ENCODE peak calls at places on chromosomes 16 and 17, in eight cellular contexts. One of them, this sample, is unnamed.

GRCh38 chr16:66260522-66261290 is 105.8 kb upstream of the CDH5 start:
- DNase-seq in spleen: no peak
- DNase-seq in tibial artery: no peak
- DNase-seq in pancreas: no peak
- DNase-seq in Panc1: no peak
- DNase-seq in RWPE1: no peak
- DNase-seq in A549: no peak
- DNase-seq in ovary: no peak
- DNase-seq in this sample: no peak

GRCh38 chr17:55332296-55333041 is 67.7 kb downstream of the HLF start:
- DNase-seq in spleen: no peak
- DNase-seq in tibial artery: no peak
- DNase-seq in pancreas: no peak
- DNase-seq in Panc1: no peak
- DNase-seq in RWPE1: no peak
- DNase-seq in A549: no peak
- DNase-seq in ovary: no peak
- DNase-seq in this sample: no peak

GRCh38 chr17:21242026-21242700 is 11.0 kb downstream of the NATD1 start:
- DNase-seq in spleen: no peak
- DNase-seq in tibial artery: no peak
- DNase-seq in pancreas: no peak
- DNase-seq in Panc1: no peak
- DNase-seq in RWPE1: no peak
- DNase-seq in A549: no peak
- DNase-seq in ovary: no peak
- DNase-seq in this sample: no peak

GRCh38 chr17:13609953-13610352 is 8.2 kb upstream of the HS3ST3A1 start:
- DNase-seq in spleen: no peak
- DNase-seq in tibial artery: no peak
- DNase-seq in pancreas: no peak
- DNase-seq in Panc1: no peak
- DNase-seq in RWPE1: no peak
- DNase-seq in A549: no peak
- DNase-seq in ovary: no peak
- DNase-seq in this sample: no peak

GRCh38 chr16:66295761-66296546 is 70.5 kb upstream of the CDH5 start:
- DNase-seq in spleen: peak
- DNase-seq in tibial artery: no peak
- DNase-seq in pancreas: no peak
- DNase-seq in Panc1: no peak
- DNase-seq in RWPE1: no peak
- DNase-seq in A549: no peak
- DNase-seq in ovary: no peak
- DNase-seq in this sample: no peak

GRCh38 chr17:6498798-6499540 is 54.7 kb downstream of the PIMREG start:
- DNase-seq in spleen: peak
- DNase-seq in tibial artery: peak
- DNase-seq in pancreas: no peak
- DNase-seq in Panc1: no peak
- DNase-seq in RWPE1: no peak
- DNase-seq in A549: no peak
- DNase-seq in ovary: no peak
- DNase-seq in this sample: no peak

GRCh38 chr17:50273654-50274040 is 619 bp upstream of the TMEM92 start:
- DNase-seq in spleen: peak
- DNase-seq in tibial artery: peak
- DNase-seq in pancreas: no peak
- DNase-seq in Panc1: no peak
- DNase-seq in RWPE1: no peak
- DNase-seq in A549: no peak
- DNase-seq in ovary: peak
- DNase-seq in this sample: no peak

GRCh38 chr17:29176500-29177351 is 3.5 kb downstream of the MYO18A start:
- DNase-seq in spleen: peak
- DNase-seq in tibial artery: no peak
- DNase-seq in pancreas: peak
- DNase-seq in Panc1: no peak
- DNase-seq in RWPE1: peak
- DNase-seq in A549: peak
- DNase-seq in ovary: peak
- DNase-seq in this sample: no peak

DNA sequence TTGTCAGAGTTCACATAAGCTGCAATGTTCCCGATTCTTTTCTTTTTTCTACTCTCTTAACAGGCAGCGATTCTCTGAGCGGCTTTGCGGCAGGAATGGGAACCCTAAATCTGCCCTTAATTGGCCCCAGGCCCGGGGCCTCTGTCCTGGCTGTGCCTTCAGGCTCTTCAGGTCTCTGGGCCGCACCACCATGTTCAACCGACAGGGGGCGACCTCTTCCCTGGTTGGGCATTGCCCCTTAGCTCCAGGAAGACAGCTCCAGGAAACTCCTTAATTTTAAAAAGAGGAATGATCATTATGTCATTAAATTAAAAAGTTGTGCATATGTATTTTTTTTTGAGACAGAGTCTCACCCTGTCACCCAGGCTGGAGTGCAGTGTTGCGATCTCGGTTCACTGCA is 20.3 kb downstream of the CACNG5 start:
- DNase-seq in spleen: no peak
- DNase-seq in tibial artery: no peak
- DNase-seq in pancreas: no peak
- DNase-seq in Panc1: no peak
- DNase-seq in RWPE1: no peak
- DNase-seq in A549: no peak
- DNase-seq in ovary: no peak
- DNase-seq in this sample: no peak
- TF ChIP-seq CTCF in spleen: no peak
- TF ChIP-seq CTCF in tibial artery: no peak
- TF ChIP-seq CTCF in pancreas: no peak
- TF ChIP-seq CTCF in Panc1: peak
- TF ChIP-seq CTCF in RWPE1: peak
- TF ChIP-seq CTCF in A549: peak
- TF ChIP-seq CTCF in ovary: no peak
- TF ChIP-seq CTCF in this sample: no peak

GRCh38 chr17:15385305-15385704 is 43.9 kb upstream of the TEKT3 start:
- DNase-seq in spleen: no peak
- DNase-seq in tibial artery: no peak
- DNase-seq in pancreas: no peak
- DNase-seq in Panc1: no peak
- DNase-seq in RWPE1: no peak
- DNase-seq in A549: no peak
- DNase-seq in ovary: no peak
- DNase-seq in this sample: no peak

GRCh38 chr17:15381707-15382106 is 40.3 kb upstream of the TEKT3 start:
- DNase-seq in spleen: no peak
- DNase-seq in tibial artery: no peak
- DNase-seq in pancreas: no peak
- DNase-seq in Panc1: no peak
- DNase-seq in RWPE1: no peak
- DNase-seq in A549: no peak
- DNase-seq in ovary: no peak
- DNase-seq in this sample: no peak

GRCh38 chr17:15386083-15386482 is 44.7 kb upstream of the TEKT3 start:
- DNase-seq in spleen: no peak
- DNase-seq in tibial artery: no peak
- DNase-seq in pancreas: no peak
- DNase-seq in Panc1: no peak
- DNase-seq in RWPE1: no peak
- DNase-seq in A549: no peak
- DNase-seq in ovary: no peak
- DNase-seq in this sample: no peak

GRCh38 chr17:15382866-15383265 is 41.5 kb upstream of the TEKT3 start:
- DNase-seq in spleen: no peak
- DNase-seq in tibial artery: no peak
- DNase-seq in pancreas: no peak
- DNase-seq in Panc1: no peak
- DNase-seq in RWPE1: no peak
- DNase-seq in A549: no peak
- DNase-seq in ovary: no peak
- DNase-seq in this sample: no peak

DNA sequence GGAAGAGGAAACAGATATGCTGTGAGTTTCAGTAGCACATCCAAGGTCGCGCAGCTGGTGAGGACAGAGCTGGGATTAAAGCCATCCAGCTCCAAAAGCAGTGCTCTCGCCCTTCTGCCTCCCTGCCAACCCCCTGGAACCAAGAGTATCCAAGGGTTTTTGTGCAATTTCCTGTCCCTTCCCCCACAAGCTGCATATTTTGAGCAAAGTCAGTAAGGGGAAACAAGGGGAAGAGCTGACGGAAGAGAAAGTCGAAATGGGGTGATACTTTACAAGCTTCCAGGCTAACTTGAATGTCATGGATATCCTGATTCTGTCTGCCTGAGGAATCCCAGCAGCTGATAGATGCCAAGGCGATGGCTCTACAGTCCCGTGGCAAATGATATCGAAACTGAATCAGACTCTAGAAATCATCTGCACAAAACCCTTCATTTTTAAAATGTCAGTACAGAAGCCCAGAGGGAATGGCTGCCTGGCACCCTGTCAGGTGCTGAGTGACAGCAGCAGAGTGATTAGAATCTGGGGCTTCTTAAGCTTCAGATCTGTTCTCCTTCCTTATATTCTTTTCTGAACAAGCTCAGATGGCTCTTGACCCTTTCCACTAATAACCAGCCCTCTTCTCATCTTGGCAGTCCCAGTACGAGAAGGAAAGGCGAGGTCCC is 42.9 kb upstream of the TEKT3 start:
- DNase-seq in spleen: no peak
- DNase-seq in tibial artery: peak
- DNase-seq in pancreas: no peak
- DNase-seq in Panc1: no peak
- DNase-seq in RWPE1: no peak
- DNase-seq in A549: no peak
- DNase-seq in ovary: peak
- DNase-seq in this sample: no peak
- H3K27ac ChIP-seq in spleen: peak
- H3K27ac ChIP-seq in tibial artery: peak
- H3K27ac ChIP-seq in pancreas: no peak
- H3K27ac ChIP-seq in Panc1: no peak
- H3K27ac ChIP-seq in RWPE1: no peak
- H3K27ac ChIP-seq in A549: no peak
- H3K27ac ChIP-seq in ovary: no peak
- H3K27ac ChIP-seq in this sample: peak

DNA sequence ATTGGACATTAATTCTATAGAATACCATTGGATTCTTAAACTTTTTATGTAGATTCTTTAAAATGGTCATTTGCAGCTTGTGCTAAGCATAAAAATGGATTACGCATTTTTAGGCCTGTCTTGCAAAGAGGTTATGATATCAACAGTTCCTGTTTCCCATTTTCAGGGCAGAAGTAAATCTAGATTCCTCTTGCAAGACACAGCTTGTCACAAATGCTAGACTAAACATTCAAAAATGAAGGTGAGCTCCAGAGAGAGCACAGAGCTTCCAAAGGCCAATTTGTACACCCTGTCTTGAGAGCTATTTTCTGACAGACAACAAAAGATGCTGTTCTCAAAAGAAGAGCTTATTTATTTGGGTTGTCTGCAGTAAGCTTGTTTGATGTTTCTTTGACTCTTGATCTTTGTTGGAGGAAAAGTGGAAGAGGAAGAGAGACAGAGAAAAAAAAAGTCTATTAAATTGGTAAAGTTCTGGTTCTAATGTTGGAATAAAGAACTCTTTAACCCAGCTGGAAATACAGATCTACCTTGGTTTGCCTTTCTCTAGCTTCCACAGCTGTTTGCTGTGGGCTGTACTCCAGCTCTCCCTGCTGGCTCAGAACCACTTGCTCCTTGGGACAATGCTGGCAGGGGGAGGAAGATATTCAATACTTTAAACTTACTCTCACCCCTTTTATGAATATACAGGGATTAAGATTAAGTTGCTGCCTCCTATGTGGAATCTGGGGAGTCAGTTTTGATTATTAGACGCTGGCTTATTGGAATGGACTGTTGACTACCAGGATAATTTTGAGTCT is 651.8 kb downstream of the CDH11 start:
- DNase-seq in spleen: no peak
- DNase-seq in tibial artery: no peak
- DNase-seq in pancreas: no peak
- DNase-seq in Panc1: no peak
- DNase-seq in RWPE1: no peak
- DNase-seq in A549: no peak
- DNase-seq in ovary: peak
- DNase-seq in this sample: no peak
- TF ChIP-seq CTCF in spleen: no peak
- TF ChIP-seq CTCF in tibial artery: peak
- TF ChIP-seq CTCF in pancreas: no peak
- TF ChIP-seq CTCF in Panc1: no peak
- TF ChIP-seq CTCF in RWPE1: no peak
- TF ChIP-seq CTCF in A549: no peak
- TF ChIP-seq CTCF in ovary: no peak
- TF ChIP-seq CTCF in this sample: no peak

GRCh38 chr16:56279914-56280313 is 88.6 kb downstream of the GNAO1 start:
- DNase-seq in spleen: no peak
- DNase-seq in tibial artery: no peak
- DNase-seq in pancreas: no peak
- DNase-seq in Panc1: no peak
- DNase-seq in RWPE1: no peak
- DNase-seq in A549: no peak
- DNase-seq in ovary: no peak
- DNase-seq in this sample: no peak

GRCh38 chr16:56275801-56276200 is 84.5 kb downstream of the GNAO1 start:
- DNase-seq in spleen: no peak
- DNase-seq in tibial artery: peak
- DNase-seq in pancreas: no peak
- DNase-seq in Panc1: no peak
- DNase-seq in RWPE1: no peak
- DNase-seq in A549: no peak
- DNase-seq in ovary: no peak
- DNase-seq in this sample: no peak

GRCh38 chr16:56279132-56279531 is 87.8 kb downstream of the GNAO1 start:
- DNase-seq in spleen: peak
- DNase-seq in tibial artery: peak
- DNase-seq in pancreas: no peak
- DNase-seq in Panc1: no peak
- DNase-seq in RWPE1: no peak
- DNase-seq in A549: no peak
- DNase-seq in ovary: no peak
- DNase-seq in this sample: no peak

GRCh38 chr16:56277040-56277439 is 85.8 kb downstream of the GNAO1 start:
- DNase-seq in spleen: no peak
- DNase-seq in tibial artery: peak
- DNase-seq in pancreas: no peak
- DNase-seq in Panc1: no peak
- DNase-seq in RWPE1: no peak
- DNase-seq in A549: peak
- DNase-seq in ovary: no peak
- DNase-seq in this sample: no peak

DNA sequence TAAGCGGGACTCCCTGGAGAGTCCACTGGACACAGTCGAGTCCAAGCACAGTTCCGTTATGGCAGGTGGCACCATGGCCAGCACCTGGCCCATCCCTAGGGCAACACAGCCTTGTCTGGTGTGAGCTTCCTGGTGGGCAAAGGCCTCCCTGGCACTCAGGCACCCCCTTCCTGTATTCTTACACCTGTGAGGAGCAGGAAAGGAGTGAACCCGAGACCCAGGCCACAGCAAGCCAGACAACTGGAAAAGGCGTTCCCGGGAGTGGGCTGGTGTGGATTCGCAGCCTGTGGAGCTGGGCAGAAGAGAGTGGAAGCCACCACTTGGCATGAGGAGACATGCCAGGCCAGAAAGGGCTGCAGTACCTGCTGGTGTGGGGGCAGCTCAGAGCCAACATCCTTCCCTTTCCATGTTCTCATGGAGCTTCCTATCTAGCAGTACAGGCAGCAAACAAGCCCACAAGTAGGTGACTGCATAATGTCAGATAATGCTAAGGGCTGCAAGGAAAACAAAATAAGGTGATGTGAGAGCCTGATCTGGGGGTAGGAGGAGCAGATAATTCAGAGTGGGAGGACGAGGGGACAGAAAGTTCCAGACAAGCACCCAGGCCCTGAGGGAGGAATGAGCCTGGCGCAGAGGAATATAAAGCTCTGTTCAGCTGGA is 87.0 kb downstream of the GNAO1 start:
- DNase-seq in spleen: no peak
- DNase-seq in tibial artery: peak
- DNase-seq in pancreas: no peak
- DNase-seq in Panc1: no peak
- DNase-seq in RWPE1: no peak
- DNase-seq in A549: no peak
- DNase-seq in ovary: no peak
- DNase-seq in this sample: no peak
- H3K27ac ChIP-seq in spleen: peak
- H3K27ac ChIP-seq in tibial artery: no peak
- H3K27ac ChIP-seq in pancreas: no peak
- H3K27ac ChIP-seq in Panc1: no peak
- H3K27ac ChIP-seq in RWPE1: no peak
- H3K27ac ChIP-seq in A549: no peak
- H3K27ac ChIP-seq in ovary: no peak
- H3K27ac ChIP-seq in this sample: no peak